ENCODE peak calls at places on chromosome 10, in five cellular contexts. R is HFFc6, D is Daoy, P is T-helper 1 cell, F is T-cell. L is an unnamed sample.

GRCh38 chr10:55897436-55897835 is 463.6 kb downstream of the ZWINT start:
- DNase-seq in P (no peak), F (no peak), D (no peak), R (no peak), L (no peak)

GRCh38 chr10:98170249-98171117 is 36.0 kb downstream of the R3HCC1L start:
- DNase-seq in F (no peak), P (no peak), D (peak; percentile 23), R (peak; percentile 19), L (no peak)

GRCh38 chr10:98910048-98910447 is 325.6 kb downstream of the HPSE2 start:
- DNase-seq in F (no peak), R (no peak), D (no peak), P (no peak), L (no peak)

GRCh38 chr10:78319371-78319770 is 285.7 kb downstream of the RPS24 start:
- DNase-seq in F (no peak), P (no peak), D (no peak), R (no peak), L (no peak)

GRCh38 chr10:112769611-112770370 is 180.3 kb upstream of the TCF7L2 start:
- DNase-seq in P (no peak), D (no peak), R (no peak), F (no peak), L (no peak)

GRCh38 chr10:119115921-119116320 is 12.0 kb downstream of the DENND10 start:
- DNase-seq in P (no peak), F (no peak), R (no peak), D (no peak), L (no peak)

GRCh38 chr10:110305767-110306451 is 1.2 kb upstream of the SMNDC1 start:
- DNase-seq in D (peak; percentile 78), F (peak; percentile 43), R (peak; percentile 92), P (peak; percentile 39), L (no peak)

GRCh38 chr10:25504306-25504705 is 329.5 kb downstream of the GPR158 start:
- DNase-seq in P (no peak), D (no peak), R (no peak), F (no peak), L (no peak)